ENCODE peak calls at places on chromosomes 11 and 22, in eight cellular contexts. M is mucosa of gallbladder; A is ACHN; B is NCI-H2107; E is stimulated activated CD8-positive, alpha-beta memory T cell treated with anti-CD3 and anti-CD28 coated beads, Interleukin-15, amount 100 ng/mL, for 1 hour; G is EL; Q is dorsolateral prefrontal cortex; Y is brain pericyte. L is an unnamed sample.
A peak's percentile ranks its signal among the peaks of the same experiment; 100 is the strongest.

GRCh38 chr11:95516786-95517185 is 272.8 kb downstream of the FAM76B start:
- DNase-seq in Y (no peak), E (no peak), Q (no peak), A (no peak), B (no peak), G (no peak), M (no peak), L (no peak)

GRCh38 chr11:84687433-84687832 is 939.7 kb downstream of the DLG2 start:
- DNase-seq in A (no peak), B (no peak), G (no peak), M (no peak), Q (no peak), E (no peak), Y (no peak), L (no peak)

GRCh38 chr11:2420502-2421225 is 20.1 kb downstream of the TSSC4 start:
- DNase-seq in M (peak; percentile 66), B (peak; percentile 39), G (peak; percentile 67), E (peak; percentile 41), Y (no peak), A (peak; percentile 66), Q (peak; percentile 54), L (peak; percentile 56)

GRCh38 chr11:45576461-45577215 is 88.8 kb downstream of the CHST1 start:
- DNase-seq in B (no peak), G (no peak), M (no peak), Y (no peak), A (no peak), Q (no peak), E (no peak), L (no peak)

GRCh38 chr22:41699264-41700104 is at the start of gene MEI1:
- DNase-seq in B (no peak), Y (no peak), M (peak; percentile 88), G (no peak), A (no peak), E (peak; percentile 78), Q (peak; percentile 82), L (no peak)

GRCh38 chr11:35964846-35965245 is 21.0 kb downstream of the LDLRAD3 start:
- DNase-seq in Q (no peak), A (no peak), E (no peak), G (no peak), B (no peak), Y (no peak), M (no peak), L (no peak)

GRCh38 chr11:2508793-2509192 is 64.0 kb downstream of the KCNQ1 start:
- DNase-seq in E (no peak), G (no peak), B (no peak), M (no peak), Q (peak; percentile 11), Y (no peak), A (no peak), L (no peak)

GRCh38 chr11:8089791-8090510 is 8.9 kb downstream of the TUB start:
- DNase-seq in B (no peak), G (no peak), E (no peak), M (no peak), Y (no peak), Q (no peak), A (no peak), L (no peak)

GRCh38 chr22:19869497-19870152 is 15.0 kb upstream of the GNB1L start:
- DNase-seq in Y (no peak), Q (peak; percentile 27), M (no peak), A (no peak), B (no peak), E (no peak), G (no peak), L (no peak)

GRCh38 chr11:3989251-3989650 is 105.3 kb upstream of the RRM1 start:
- DNase-seq in E (no peak), B (no peak), G (peak; percentile 48), Q (no peak), M (no peak), A (no peak), Y (no peak), L (no peak)

GRCh38 chr22:23850136-23850611 is 7.5 kb upstream of the SLC2A11 start:
- DNase-seq in B (no peak), E (no peak), A (no peak), G (no peak), Q (no peak), M (peak; percentile 62), Y (no peak), L (no peak)

GRCh38 chr11:130888790-130889189 is 27.5 kb downstream of the SNX19 start:
- DNase-seq in M (no peak), Q (no peak), B (no peak), A (no peak), E (no peak), Y (no peak), G (no peak), L (no peak)

GRCh38 chr11:21949741-21950413 is 243.0 kb upstream of the ANO5 start:
- DNase-seq in G (no peak), M (no peak), E (no peak), Y (no peak), B (no peak), A (no peak), Q (no peak), L (no peak)

GRCh38 chr11:88363566-88364169 is 26.1 kb upstream of the CTSC start:
- DNase-seq in Q (no peak), G (peak; percentile 34), A (no peak), Y (no peak), M (no peak), B (no peak), E (no peak), L (no peak)

GRCh38 chr22:44525872-44526271 is 27.8 kb upstream of the RTL6 start:
- DNase-seq in B (no peak), A (no peak), Y (no peak), G (no peak), E (no peak), M (no peak), Q (no peak), L (no peak)

GRCh38 chr11:1167256-1167655 is 9.5 kb downstream of the MUC5AC start:
- DNase-seq in M (no peak), A (no peak), E (no peak), Q (no peak), B (no peak), G (no peak), Y (no peak), L (no peak)

GRCh38 chr11:110131386-110132123 is 38.4 kb downstream of the ZC3H12C start:
- DNase-seq in E (no peak), B (no peak), A (no peak), M (no peak), Y (no peak), Q (no peak), G (no peak), L (peak; percentile 39)

GRCh38 chr22:36562261-36562835 is 33.4 kb upstream of the EIF3D start:
- DNase-seq in Q (no peak), A (peak; percentile 42), G (peak; percentile 63), M (no peak), B (no peak), Y (no peak), E (no peak), L (no peak)

GRCh38 chr22:39430576-39431150 is 26.1 kb upstream of the MGAT3 start:
- DNase-seq in Q (no peak), Y (no peak), B (no peak), G (no peak), M (no peak), E (no peak), A (no peak), L (no peak)

GRCh38 chr11:3030289-3031070 is 26.7 kb downstream of the CARS1 start:
- DNase-seq in Y (no peak), A (no peak), M (no peak), E (no peak), Q (no peak), G (no peak), B (no peak), L (no peak)

GRCh38 chr11:43706631-43707030 is 26.1 kb downstream of the HSD17B12 start:
- DNase-seq in M (no peak), E (no peak), B (no peak), Q (no peak), G (no peak), Y (no peak), A (no peak), L (no peak)

GRCh38 chr11:12175694-12176241 is 65.4 kb downstream of the MICAL2 start:
- DNase-seq in A (peak; percentile 92), Q (no peak), G (peak; percentile 94), E (no peak), M (no peak), Y (no peak), B (no peak), L (no peak)

GRCh38 chr11:57735655-57736298 is 5.5 kb upstream of the SELENOH start:
- DNase-seq in Y (no peak), Q (no peak), E (no peak), G (no peak), A (no peak), B (no peak), M (peak; percentile 12), L (no peak)

GRCh38 chr22:32335471-32335870 is 22.2 kb upstream of the RFPL3 start:
- DNase-seq in M (no peak), Q (no peak), Y (no peak), G (no peak), B (no peak), A (no peak), E (no peak), L (no peak)

GRCh38 chr11:114586797-114587196 is 8.8 kb downstream of the NXPE4 start:
- DNase-seq in G (no peak), Q (no peak), A (no peak), Y (no peak), E (no peak), B (no peak), M (no peak), L (no peak)

GRCh38 chr22:42920101-42920820 is 63.2 kb upstream of the ARFGAP3 start:
- DNase-seq in A (peak; percentile 53), Y (no peak), E (no peak), B (no peak), G (peak; percentile 73), Q (no peak), M (no peak), L (no peak)

GRCh38 chr22:33051960-33052839 is 6.0 kb downstream of the SYN3 start:
- DNase-seq in G (no peak), Y (no peak), E (no peak), M (no peak), B (no peak), Q (no peak), A (no peak), L (no peak)